ENCODE peak calls at places on chromosomes 11 and 22, in eight cellular contexts. P, Z, B, U, S, I, N and K are unnamed samples.

GRCh38 chr11:93732237-93732892 is 8.9 kb downstream of the TAF1D start:
- DNase-seq in P (no peak), Z (no peak), B (no peak), U (no peak), S (no peak), I (no peak), N (no peak), K (no peak)

GRCh38 chr22:36613958-36614357 is 85.0 kb upstream of the EIF3D start:
- DNase-seq in P (peak; percentile 39), Z (no peak), B (no peak), U (no peak), S (no peak), I (no peak), N (no peak), K (no peak)

GRCh38 chr11:1231396-1232327 is 8.8 kb downstream of the MUC5B start:
- DNase-seq in P (no peak), Z (no peak), B (no peak), U (no peak), S (no peak), I (peak; percentile 42), N (no peak), K (peak; percentile 70)

GRCh38 chr22:28108851-28109250 is 189.8 kb upstream of the PITPNB start:
- DNase-seq in P (no peak), Z (no peak), B (no peak), U (no peak), S (no peak), I (no peak), N (no peak), K (no peak)

GRCh38 chr11:126231725-126232459 is 20.3 kb downstream of the FAM118B start:
- DNase-seq in P (peak; percentile 66), Z (peak; percentile 9), B (no peak), U (no peak), S (no peak), I (no peak), N (no peak), K (no peak)

GRCh38 chr11:70883973-70884688 is 368.2 kb downstream of the SHANK2 start:
- DNase-seq in P (no peak), Z (no peak), B (peak; percentile 37), U (no peak), S (no peak), I (no peak), N (no peak), K (no peak)

GRCh38 chr22:49825944-49826602 is 1.6 kb downstream of the BRD1 start:
- DNase-seq in P (peak; percentile 72), Z (peak; percentile 67), B (no peak), U (peak; percentile 40), S (no peak), I (peak; percentile 50), N (peak; percentile 59), K (peak; percentile 86)

GRCh38 chr11:2100361-2101170 is 38.6 kb downstream of the IGF2 start:
- DNase-seq in P (no peak), Z (no peak), B (peak; percentile 65), U (peak; percentile 71), S (no peak), I (peak; percentile 59), N (no peak), K (peak; percentile 84)

GRCh38 chr11:31779268-31779879 is 31.7 kb downstream of the PAX6 start:
- DNase-seq in P (peak; percentile 83), Z (no peak), B (no peak), U (no peak), S (no peak), I (no peak), N (no peak), K (no peak)

GRCh38 chr11:130323452-130324448 is 9.0 kb upstream of the ZBTB44 start:
- DNase-seq in P (peak; percentile 29), Z (no peak), B (no peak), U (no peak), S (no peak), I (no peak), N (no peak), K (no peak)

GRCh38 chr11:130858215-130858614 is 58.1 kb downstream of the SNX19 start:
- DNase-seq in P (no peak), Z (no peak), B (no peak), U (no peak), S (no peak), I (no peak), N (no peak), K (no peak)

GRCh38 chr22:48244388-48245118 is 1482.1 kb downstream of the TBC1D22A start:
- DNase-seq in P (no peak), Z (no peak), B (no peak), U (peak; percentile 19), S (no peak), I (no peak), N (no peak), K (peak; percentile 63)

GRCh38 chr11:64284048-64284961 is at the start of gene BAD:
- DNase-seq in P (peak; percentile 85), Z (peak; percentile 97), B (peak; percentile 95), U (peak; percentile 97), S (peak; percentile 65), I (peak; percentile 96), N (peak; percentile 89), K (peak; percentile 98)

GRCh38 chr11:118056806-118057205 is 20.1 kb upstream of the TMPRSS4 start:
- DNase-seq in P (no peak), Z (no peak), B (no peak), U (no peak), S (no peak), I (no peak), N (no peak), K (no peak)

GRCh38 chr11:61026121-61027031 is 54.9 kb downstream of the CD6 start:
- DNase-seq in P (no peak), Z (no peak), B (no peak), U (no peak), S (no peak), I (no peak), N (peak; percentile 34), K (no peak)

GRCh38 chr11:108508653-108509593 is 10.7 kb upstream of the POGLUT3 start:
- DNase-seq in P (no peak), Z (no peak), B (no peak), U (no peak), S (no peak), I (no peak), N (no peak), K (no peak)

GRCh38 chr11:72446929-72447753 is 12.8 kb upstream of the CLPB start:
- DNase-seq in P (peak; percentile 69), Z (peak; percentile 68), B (no peak), U (no peak), S (no peak), I (no peak), N (no peak), K (no peak)

GRCh38 chr11:45897556-45897955 is 9.5 kb downstream of the FREY1 start:
- DNase-seq in P (no peak), Z (no peak), B (no peak), U (no peak), S (no peak), I (no peak), N (no peak), K (no peak)

GRCh38 chr22:50542416-50542927 is 3.2 kb upstream of the KLHDC7B start:
- DNase-seq in P (no peak), Z (no peak), B (no peak), U (no peak), S (no peak), I (no peak), N (no peak), K (peak; percentile 90)

GRCh38 chr11:11972148-11972547 is 36.3 kb downstream of the DKK3 start:
- DNase-seq in P (no peak), Z (no peak), B (peak; percentile 12), U (peak; percentile 10), S (no peak), I (no peak), N (no peak), K (no peak)

GRCh38 chr11:11972942-11973341 is 35.5 kb downstream of the DKK3 start:
- DNase-seq in P (no peak), Z (no peak), B (peak; percentile 35), U (peak; percentile 15), S (no peak), I (no peak), N (no peak), K (peak; percentile 41)

GRCh38 chr11:11973866-11974265 is 34.6 kb downstream of the DKK3 start:
- DNase-seq in P (peak; percentile 16), Z (no peak), B (no peak), U (peak; percentile 8), S (no peak), I (no peak), N (no peak), K (no peak)

GRCh38 chr11:11975201-11976092 is 33.0 kb downstream of the DKK3 start:
- DNase-seq in P (no peak), Z (no peak), B (no peak), U (peak; percentile 25), S (no peak), I (no peak), N (no peak), K (no peak)

GRCh38 chr11:11973361-11973800 is 35.0 kb downstream of the DKK3 start:
- DNase-seq in P (peak; percentile 72), Z (no peak), B (peak; percentile 82), U (peak; percentile 74), S (no peak), I (no peak), N (no peak), K (no peak)
- H3K4me1 ChIP-seq in P (peaks cover 45% of the 10 kb centered on the region), Z (peaks cover 45% of the 10 kb centered on the region), B (peaks cover 100% of the 10 kb centered on the region), U (peaks cover 59% of the 10 kb centered on the region), S (peaks cover 48% of the 10 kb centered on the region), I (peaks cover 50% of the 10 kb centered on the region), N (peaks cover 8% of the 10 kb centered on the region), K (peaks cover 13% of the 10 kb centered on the region)

GRCh38 chr22:22047266-22047665 is 64.7 kb upstream of the TOP3B start:
- DNase-seq in P (no peak), Z (no peak), B (no peak), U (no peak), S (no peak), I (no peak), N (no peak), K (no peak)
- H3K27me3 ChIP-seq in P (peaks cover 21% of the 10 kb centered on the region), Z (peaks cover 3% of the 10 kb centered on the region), B (peaks cover 49% of the 10 kb centered on the region), U (peaks cover 24% of the 10 kb centered on the region), S (peaks cover 29% of the 10 kb centered on the region), I (peaks cover 3% of the 10 kb centered on the region), N (no peaks in the 10 kb centered on the region), K (no peaks in the 10 kb centered on the region)

DNA sequence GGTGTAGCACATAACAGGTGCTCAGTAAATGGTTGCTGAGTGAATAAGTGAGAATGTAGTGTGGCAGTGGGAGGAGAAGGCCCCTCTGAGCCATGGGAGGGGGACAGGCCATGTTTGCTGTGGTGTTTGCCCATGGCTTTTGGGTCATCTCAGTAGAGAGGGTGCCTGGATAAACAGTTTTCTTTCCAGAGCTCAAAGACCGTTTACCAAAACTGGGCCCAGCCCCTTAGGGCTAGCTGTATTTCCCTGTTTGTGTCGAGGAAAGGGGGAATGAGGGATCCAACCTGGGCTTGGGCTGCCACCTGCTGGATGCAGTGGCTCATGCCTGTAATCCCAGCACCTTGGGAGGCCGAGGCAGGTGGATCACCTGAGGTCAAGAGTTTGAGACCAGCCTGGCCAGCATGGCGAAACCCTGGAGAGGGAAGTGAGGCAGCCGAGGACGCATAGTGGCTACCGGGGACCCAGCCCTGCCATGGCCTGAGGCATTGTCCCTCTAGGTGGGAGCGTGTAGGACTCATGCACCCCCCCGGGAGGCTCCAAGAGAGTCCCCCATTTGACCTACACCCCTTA is 8.7 kb upstream of the LTO1 start:
- DNase-seq in P (no peak), Z (no peak), B (no peak), U (peak; percentile 42), S (no peak), I (no peak), N (no peak), K (peak; percentile 54)
- TF ChIP-seq CTCF in P (peak; percentile 30), Z (peak; percentile 43), B (peak; percentile 47), U (peak; percentile 6), S (no peak), I (peak; percentile 38), N (no peak), K (peak; percentile 27)

GRCh38 chr11:76129729-76130128 is 76.6 kb downstream of the WNT11 start:
- DNase-seq in P (no peak), Z (no peak), B (no peak), U (no peak), S (no peak), I (no peak), N (no peak), K (no peak)
- H3K4me1 ChIP-seq in P (no peaks in the 10 kb centered on the region), Z (peaks cover 21% of the 10 kb centered on the region), B (peaks cover 71% of the 10 kb centered on the region), U (peaks cover 12% of the 10 kb centered on the region), S (peaks cover 8% of the 10 kb centered on the region), I (peaks cover 8% of the 10 kb centered on the region), N (peaks cover 21% of the 10 kb centered on the region), K (peaks cover 21% of the 10 kb centered on the region)